ENCODE peak calls at places on chromosomes 7 and 10, in ten cellular contexts. C is OCI-LY7, W is lower lobe of right lung, L is colonic mucosa, Y is Calu3, E is GM13977, X is HCT116, J is ascending aorta, T is tibial nerve, K is GM10248. H is an unnamed sample.

GRCh38 chr7:48182736-48183369 is 11.6 kb downstream of the ABCA13 start:
- DNase-seq in Y (no peak), L (no peak), J (no peak), W (no peak), X (no peak), K (no peak), E (no peak), T (no peak), C (no peak), H (no peak)

GRCh38 chr7:140348161-140348849 is 50.0 kb downstream of the SLC37A3 start:
- DNase-seq in W (no peak), T (no peak), X (no peak), Y (no peak), E (no peak), C (no peak), L (no peak), K (no peak), J (no peak), H (no peak)

GRCh38 chr10:17059197-17059688 is 70.4 kb downstream of the CUBN start:
- DNase-seq in W (no peak), K (no peak), T (no peak), J (no peak), X (no peak), Y (no peak), L (no peak), E (no peak), C (no peak), H (no peak)

GRCh38 chr10:125148576-125148975 is 11.8 kb downstream of the CTBP2 start:
- DNase-seq in Y (no peak), E (no peak), L (no peak), X (no peak), T (no peak), C (no peak), W (no peak), J (no peak), K (no peak), H (no peak)

GRCh38 chr7:64183126-64183742 is 23.8 kb upstream of the ZNF735 start:
- DNase-seq in T (no peak), E (no peak), X (no peak), J (no peak), C (peak), L (no peak), K (no peak), Y (no peak), W (peak), H (no peak)

GRCh38 chr10:14671383-14671782 is 103.3 kb downstream of the FAM107B start:
- DNase-seq in E (no peak), C (no peak), T (no peak), W (no peak), L (peak), X (no peak), Y (no peak), J (no peak), K (no peak), H (no peak)

GRCh38 chr10:33152146-33152545 is 182.3 kb downstream of the NRP1 start:
- DNase-seq in W (no peak), L (no peak), E (no peak), T (no peak), X (no peak), Y (no peak), K (no peak), C (no peak), J (no peak), H (no peak)

GRCh38 chr7:47539398-47540052 is 42.4 kb downstream of the TNS3 start:
- DNase-seq in C (no peak), T (no peak), Y (no peak), E (no peak), L (no peak), K (no peak), J (no peak), X (no peak), W (no peak), H (no peak)

GRCh38 chr7:3272691-3273141 is 28.3 kb upstream of the SDK1 start:
- DNase-seq in L (no peak), T (no peak), Y (peak), E (no peak), K (no peak), W (no peak), C (no peak), J (no peak), X (peak), H (no peak)

GRCh38 chr7:31108097-31108657 is 56.1 kb downstream of the ADCYAP1R1 start:
- DNase-seq in E (no peak), C (no peak), X (no peak), K (no peak), T (no peak), J (no peak), W (no peak), L (no peak), Y (no peak), H (no peak)

GRCh38 chr7:130153251-130153908 is 51.8 kb downstream of the TMEM209 start:
- DNase-seq in K (no peak), X (no peak), W (no peak), C (no peak), E (no peak), T (no peak), L (peak), J (no peak), Y (no peak), H (no peak)

GRCh38 chr10:58477122-58477521 is 35.5 kb upstream of the BICC1 start:
- DNase-seq in J (no peak), W (no peak), L (no peak), E (no peak), X (no peak), Y (no peak), K (no peak), T (no peak), C (no peak), H (no peak)

GRCh38 chr7:88101769-88102168 is 118.1 kb downstream of the SRI start:
- DNase-seq in E (no peak), L (no peak), X (no peak), Y (no peak), C (no peak), T (no peak), K (no peak), J (no peak), W (no peak), H (no peak)

GRCh38 chr7:95824586-95824985 is 52.2 kb downstream of the DYNC1I1 start:
- DNase-seq in W (no peak), X (no peak), E (no peak), K (no peak), J (no peak), Y (no peak), L (no peak), T (no peak), C (no peak), H (no peak)

GRCh38 chr10:74067373-74068370 is 69.8 kb downstream of the VCL start:
- DNase-seq in T (no peak), E (no peak), W (no peak), L (no peak), C (no peak), J (no peak), K (no peak), Y (no peak), X (no peak), H (no peak)

GRCh38 chr7:12564996-12565764 is 5.3 kb upstream of the SCIN start:
- DNase-seq in X (no peak), W (no peak), K (no peak), L (no peak), J (no peak), E (no peak), C (no peak), T (no peak), Y (no peak), H (no peak)

GRCh38 chr7:1666779-1667565 is 3.1 kb upstream of the ELFN1 start:
- DNase-seq in T (no peak), Y (peak), L (no peak), K (peak), J (no peak), C (no peak), W (peak), E (peak), X (no peak), H (peak)

GRCh38 chr7:66974986-66975590 is 20.3 kb downstream of the SBDS start:
- DNase-seq in C (no peak), E (no peak), X (no peak), J (no peak), L (no peak), T (no peak), Y (no peak), W (no peak), K (no peak), H (no peak)

GRCh38 chr7:2670720-2671391 is 17.1 kb upstream of the AMZ1 start:
- DNase-seq in E (peak), W (peak), J (no peak), L (peak), C (peak), T (peak), K (peak), X (peak), Y (peak), H (no peak)

GRCh38 chr10:104527013-104527412 is 114.1 kb upstream of the SORCS3 start:
- DNase-seq in Y (no peak), W (no peak), T (no peak), E (no peak), X (no peak), L (no peak), J (no peak), K (no peak), C (no peak), H (no peak)

GRCh38 chr7:88115258-88116195 is 104.3 kb downstream of the SRI start:
- DNase-seq in T (no peak), X (no peak), C (no peak), W (no peak), L (no peak), E (no peak), K (no peak), J (no peak), Y (no peak), H (no peak)

DNA sequence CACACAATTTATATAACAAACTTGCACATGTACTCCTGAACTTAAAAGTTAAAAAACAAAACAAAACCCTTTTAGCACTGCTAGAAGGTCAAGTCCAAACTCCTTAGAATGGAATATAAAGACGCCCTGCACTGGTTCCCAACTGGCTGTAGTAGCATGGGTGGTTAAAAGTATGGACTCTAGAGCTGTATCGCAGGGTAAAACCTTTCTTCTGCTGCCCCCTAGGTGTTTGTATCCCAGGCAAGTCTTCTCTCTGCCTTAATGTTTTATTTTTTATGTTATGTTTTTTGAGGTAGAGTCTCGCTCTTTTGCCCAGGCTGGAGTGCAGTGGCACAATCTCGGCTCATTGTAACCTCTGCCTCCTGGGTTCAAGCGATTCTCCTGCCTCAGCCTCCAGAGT is 35.2 kb downstream of the LSMEM1 start:
- DNase-seq in Y (no peak), J (no peak), T (no peak), C (no peak), E (no peak), K (no peak), L (no peak), X (peak), W (no peak), H (no peak)
- TF ChIP-seq CTCF in Y (no peak), J (no peak), T (no peak), C (peak), E (no peak), K (no peak), L (no peak), X (no peak), W (no peak), H (no peak)

DNA sequence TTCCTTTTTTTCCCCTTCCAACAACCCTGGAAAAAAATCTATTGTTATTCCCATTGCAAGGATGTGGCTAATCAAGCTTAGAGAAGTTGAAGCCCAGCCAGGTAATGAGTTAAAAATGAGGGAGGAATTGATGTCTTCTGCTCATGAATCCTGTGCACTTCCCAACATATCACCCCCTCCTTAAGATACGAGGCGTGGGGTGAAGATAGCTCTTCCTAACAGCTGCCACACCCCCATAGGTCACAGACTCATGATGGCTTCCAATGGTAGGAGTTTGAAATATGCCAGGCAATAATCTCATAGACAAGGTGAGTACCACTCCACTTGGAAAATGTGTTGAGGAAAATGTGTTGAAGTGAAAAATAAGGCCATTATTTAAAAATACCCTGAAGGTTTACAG is 71.3 kb upstream of the HECW1 start:
- DNase-seq in L (no peak), J (no peak), C (no peak), K (no peak), T (no peak), W (no peak), E (no peak), Y (no peak), X (no peak), H (no peak)
- TF ChIP-seq CTCF in L (no peak), J (no peak), C (no peak), K (no peak), T (no peak), W (no peak), E (no peak), Y (no peak), X (no peak), H (no peak)

DNA sequence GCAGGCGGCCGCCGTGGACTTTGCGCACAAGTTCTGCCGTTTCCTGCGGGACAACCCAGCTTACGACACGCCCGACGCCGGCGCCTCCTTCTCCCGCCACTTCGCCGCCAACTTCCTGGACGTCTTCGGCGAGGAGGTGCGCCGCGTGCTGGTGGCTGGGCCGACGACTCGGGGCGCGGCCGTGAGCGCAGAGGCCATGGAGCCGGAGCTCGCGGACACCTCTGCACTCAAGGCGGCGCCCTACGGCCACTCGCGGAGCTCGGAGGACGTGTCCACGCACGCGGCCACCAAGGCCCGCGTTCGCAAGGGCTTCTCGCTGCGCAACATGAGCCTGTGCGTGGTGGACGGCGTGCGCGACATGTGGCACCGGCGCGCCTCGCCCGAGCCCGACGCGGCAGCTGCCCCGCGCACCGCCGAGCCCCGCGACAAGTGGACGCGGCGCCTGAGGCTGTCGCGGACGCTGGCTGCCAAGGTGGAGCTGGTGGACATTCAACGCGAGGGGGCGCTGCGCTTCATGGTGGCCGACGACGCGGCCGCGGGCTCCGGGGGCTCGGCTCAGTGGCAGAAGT is 14.1 kb downstream of the SH2B2 start:
- DNase-seq in K (no peak), X (no peak), C (no peak), J (no peak), E (no peak), T (no peak), W (no peak), Y (no peak), L (no peak), H (peak)
- TF ChIP-seq CTCF in K (no peak), X (no peak), C (no peak), J (no peak), E (no peak), T (no peak), W (no peak), Y (no peak), L (no peak), H (peak)

GRCh38 chr10:126479280-126479679 is 91.0 kb upstream of the ADAM12 start:
- DNase-seq in K (no peak), X (no peak), L (no peak), T (no peak), E (no peak), W (no peak), J (no peak), C (no peak), Y (no peak), H (no peak)

GRCh38 chr10:126478600-126478999 is 90.3 kb upstream of the ADAM12 start:
- DNase-seq in E (no peak), X (no peak), Y (no peak), T (no peak), J (no peak), W (no peak), L (no peak), K (no peak), C (no peak), H (no peak)

GRCh38 chr10:126480648-126481047 is 92.4 kb upstream of the ADAM12 start:
- DNase-seq in Y (no peak), E (no peak), C (no peak), X (no peak), J (no peak), W (no peak), K (no peak), T (no peak), L (no peak), H (no peak)

GRCh38 chr10:126474031-126474430 is 85.8 kb upstream of the ADAM12 start:
- DNase-seq in L (no peak), W (no peak), K (no peak), E (no peak), J (no peak), T (no peak), X (no peak), C (no peak), Y (no peak), H (no peak)

GRCh38 chr10:126476256-126476655 is 88.0 kb upstream of the ADAM12 start:
- DNase-seq in X (no peak), W (no peak), C (no peak), E (no peak), Y (no peak), T (no peak), J (no peak), K (no peak), L (no peak), H (no peak)
- TF ChIP-seq CTCF in X (no peak), W (no peak), C (no peak), E (no peak), Y (no peak), T (no peak), J (no peak), K (no peak), L (no peak), H (no peak)

GRCh38 chr10:95728535-95728934 is 27.4 kb upstream of the ENTPD1 start:
- DNase-seq in X (no peak), K (no peak), L (no peak), E (no peak), W (no peak), C (no peak), Y (no peak), T (no peak), J (no peak), H (no peak)
- TF ChIP-seq CTCF in X (no peak), K (no peak), L (no peak), E (peak), W (no peak), C (no peak), Y (no peak), T (no peak), J (no peak), H (no peak)

DNA sequence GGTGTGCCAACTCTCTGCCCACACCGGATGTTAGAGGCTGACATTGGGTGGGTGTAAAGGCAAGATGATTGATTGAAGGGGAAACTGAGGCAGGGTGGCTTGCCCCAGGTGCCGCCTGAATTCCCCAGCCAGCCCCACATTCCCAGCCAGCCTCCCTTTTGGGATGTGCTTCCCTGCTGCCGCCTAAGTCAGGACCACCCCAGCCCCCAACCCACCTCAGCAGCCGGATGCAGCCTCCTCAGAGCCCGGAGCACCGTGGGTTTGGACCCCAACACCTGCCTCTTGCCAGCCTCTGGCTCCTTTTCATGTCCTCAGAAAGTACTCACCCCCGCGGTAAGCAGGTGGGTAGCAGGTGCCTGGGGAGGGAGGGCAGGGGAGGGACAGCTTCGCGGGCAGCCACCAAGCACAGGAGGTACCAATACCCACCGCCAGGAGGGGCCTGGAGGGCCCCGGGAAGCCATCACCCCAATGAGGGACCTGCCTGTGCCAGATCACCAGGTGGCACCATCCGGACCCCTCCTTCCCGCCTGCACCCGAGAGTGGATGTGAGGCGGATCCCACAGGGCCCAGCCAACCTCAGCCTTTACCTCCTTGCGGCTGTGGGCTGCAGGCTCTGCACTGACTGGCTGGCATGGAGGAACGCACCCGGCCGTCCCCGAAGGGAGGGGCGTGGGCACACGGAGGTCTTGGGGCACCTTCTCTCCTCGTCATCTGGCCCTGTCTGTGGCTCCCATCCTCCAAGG is 60.5 kb downstream of the PWWP2B start:
- DNase-seq in C (peak), E (no peak), K (no peak), J (no peak), L (no peak), X (no peak), T (no peak), Y (no peak), W (peak), H (no peak)
- TF ChIP-seq CTCF in C (peak), E (no peak), K (no peak), J (no peak), L (no peak), X (peak), T (no peak), Y (no peak), W (no peak), H (no peak)

GRCh38 chr7:155544485-155544884 is 1.9 kb downstream of the CNPY1 start:
- DNase-seq in T (no peak), E (no peak), C (no peak), W (no peak), K (no peak), L (no peak), J (no peak), X (no peak), Y (no peak), H (no peak)

GRCh38 chr7:155547161-155547791 is 917 bp upstream of the CNPY1 start:
- DNase-seq in T (no peak), C (no peak), L (no peak), X (no peak), K (no peak), Y (no peak), W (no peak), E (no peak), J (no peak), H (no peak)

GRCh38 chr7:155543011-155543881 is 3.1 kb downstream of the CNPY1 start:
- DNase-seq in X (no peak), K (no peak), E (no peak), J (no peak), L (no peak), W (no peak), Y (no peak), C (no peak), T (no peak), H (no peak)

GRCh38 chr7:155543926-155544325 is 2.4 kb downstream of the CNPY1 start:
- DNase-seq in X (no peak), T (no peak), Y (no peak), L (no peak), W (no peak), J (no peak), K (no peak), C (no peak), E (no peak), H (no peak)

GRCh38 chr7:155545348-155545747 is 1.0 kb downstream of the CNPY1 start:
- DNase-seq in T (no peak), J (no peak), L (no peak), W (no peak), Y (no peak), X (no peak), E (no peak), K (no peak), C (no peak), H (no peak)
- TF ChIP-seq CTCF in T (no peak), J (no peak), L (no peak), W (no peak), Y (no peak), X (peak), E (peak), K (no peak), C (peak), H (peak)

DNA sequence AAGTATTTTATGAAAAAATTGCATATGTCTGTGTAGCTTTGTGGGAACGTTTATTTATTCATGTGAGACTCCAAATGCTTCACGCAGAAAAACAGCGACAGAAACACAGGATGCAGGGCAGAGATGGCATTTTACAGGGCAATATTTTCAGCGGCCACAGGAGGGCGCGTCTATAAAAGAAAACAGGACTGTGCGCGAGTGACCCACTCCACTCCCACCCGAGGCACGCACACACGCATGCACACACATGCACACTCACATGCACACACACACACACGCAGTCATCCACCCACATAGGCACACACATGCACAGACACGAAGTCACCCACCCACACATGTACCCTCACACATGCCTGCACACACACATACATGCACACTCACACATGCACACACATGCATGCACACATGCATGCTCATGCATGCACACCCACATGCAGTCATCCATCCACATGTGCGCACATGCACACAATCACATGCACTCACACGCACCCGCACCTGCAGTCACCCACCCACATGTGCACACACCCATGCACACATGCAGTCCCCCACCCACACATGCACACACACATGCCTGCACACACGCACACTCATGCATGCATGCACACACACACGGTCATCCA is 96.3 kb downstream of the DNAJB6 start:
- DNase-seq in X (no peak), L (peak), W (peak), T (peak), Y (peak), C (peak), J (no peak), E (peak), K (peak), H (peak)
- TF ChIP-seq CTCF in X (peak), L (peak), W (peak), T (peak), Y (peak), C (peak), J (no peak), E (peak), K (peak), H (peak)

GRCh38 chr10:130179640-130180039 is 43.4 kb downstream of the GLRX3 start:
- DNase-seq in C (peak), K (no peak), L (no peak), W (no peak), Y (no peak), X (peak), E (no peak), J (no peak), T (peak), H (no peak)
- TF ChIP-seq CTCF in C (peak), K (peak), L (no peak), W (peak), Y (no peak), X (peak), E (peak), J (no peak), T (peak), H (peak)